ENCODE peak calls at places on chromosomes 12 and 14, in six cellular contexts. J, Z, M, N, H and S are unnamed samples.

GRCh38 chr14:76257842-76258397 is 106.2 kb downstream of the GPATCH2L start:
- DNase-seq in J (no peak), Z (no peak), M (no peak), N (no peak), H (no peak), S (no peak)

GRCh38 chr12:109192358-109192757 is 76.0 kb downstream of the ACACB start:
- DNase-seq in J (no peak), Z (no peak), M (peak), N (no peak), H (no peak), S (no peak)

GRCh38 chr14:56333361-56334279 is 215.4 kb downstream of the PELI2 start:
- DNase-seq in J (no peak), Z (no peak), M (peak), N (no peak), H (no peak), S (no peak)

GRCh38 chr12:67827820-67828383 is 161.3 kb upstream of the IFNG-AS1 start:
- DNase-seq in J (no peak), Z (no peak), M (peak), N (no peak), H (peak), S (peak)

GRCh38 chr12:127509066-127509778 is 757.7 kb upstream of the TMEM132C start:
- DNase-seq in J (no peak), Z (no peak), M (no peak), N (no peak), H (no peak), S (no peak)

GRCh38 chr12:4164591-4165558 is 108.7 kb upstream of the CCND2 start:
- DNase-seq in J (peak), Z (peak), M (no peak), N (no peak), H (no peak), S (peak)

GRCh38 chr12:47837190-47838171 is 17.8 kb upstream of the HDAC7 start:
- DNase-seq in J (peak), Z (peak), M (peak), N (no peak), H (no peak), S (peak)

GRCh38 chr12:50291377-50291776 is 8.1 kb upstream of the LIMA1 start:
- DNase-seq in J (no peak), Z (no peak), M (no peak), N (no peak), H (no peak), S (no peak)

GRCh38 chr12:94266796-94267529 is 118.6 kb downstream of the PLXNC1 start:
- DNase-seq in J (no peak), Z (no peak), M (no peak), N (peak), H (no peak), S (no peak)

GRCh38 chr14:75123991-75124390 is 2.9 kb downstream of the NEK9 start:
- DNase-seq in J (no peak), Z (no peak), M (peak), N (no peak), H (no peak), S (no peak)

GRCh38 chr12:84913151-84913550 is 552 bp upstream of the SLC6A15 start:
- DNase-seq in J (no peak), Z (peak), M (no peak), N (no peak), H (no peak), S (no peak)

GRCh38 chr14:95353007-95353406 is 33.3 kb upstream of the CLMN start:
- DNase-seq in J (no peak), Z (no peak), M (no peak), N (no peak), H (no peak), S (no peak)

GRCh38 chr12:95591731-95592130 is 40.5 kb upstream of the USP44 start:
- DNase-seq in J (no peak), Z (no peak), M (no peak), N (no peak), H (no peak), S (no peak)

GRCh38 chr12:110279976-110280783 is 867 bp upstream of the ATP2A2 start:
- DNase-seq in J (peak), Z (no peak), M (peak), N (peak), H (no peak), S (peak)

GRCh38 chr12:468671-469389 is 9.1 kb downstream of the B4GALNT3 start:
- DNase-seq in J (no peak), Z (no peak), M (no peak), N (no peak), H (no peak), S (no peak)

GRCh38 chr12:87305481-87305880 is 723.7 kb downstream of the C12orf50 start:
- DNase-seq in J (no peak), Z (no peak), M (no peak), N (no peak), H (no peak), S (no peak)

GRCh38 chr12:47772738-47773061 is 338 bp upstream of the SLC48A1 start:
- DNase-seq in J (no peak), Z (no peak), M (no peak), N (no peak), H (no peak), S (no peak)

GRCh38 chr12:47276253-47277070 is 196.7 kb upstream of the AMIGO2 start:
- DNase-seq in J (peak), Z (no peak), M (peak), N (peak), H (peak), S (peak)

GRCh38 chr12:75974323-75975273 is 57.0 kb downstream of the PHLDA1 start:
- DNase-seq in J (no peak), Z (no peak), M (no peak), N (no peak), H (no peak), S (no peak)

GRCh38 chr14:94355191-94355794 is 32.2 kb upstream of the SERPINA6 start:
- DNase-seq in J (no peak), Z (peak), M (peak), N (no peak), H (no peak), S (peak)

GRCh38 chr12:63955831-63956685 is 111.6 kb downstream of the SRGAP1 start:
- DNase-seq in J (no peak), Z (no peak), M (no peak), N (peak), H (no peak), S (no peak)

GRCh38 chr12:14280921-14281320 is 84.6 kb upstream of the ATF7IP start:
- DNase-seq in J (no peak), Z (no peak), M (no peak), N (no peak), H (peak), S (no peak)

GRCh38 chr12:66956300-66956699 is 277.4 kb upstream of the GRIP1 start:
- DNase-seq in J (no peak), Z (no peak), M (no peak), N (no peak), H (no peak), S (no peak)

GRCh38 chr12:7102582-7102981 is 6.4 kb downstream of the C1RL start:
- DNase-seq in J (no peak), Z (no peak), M (no peak), N (no peak), H (no peak), S (no peak)

GRCh38 chr14:58465425-58465824 is 37.9 kb downstream of the KIAA0586 start:
- DNase-seq in J (no peak), Z (no peak), M (peak), N (no peak), H (no peak), S (no peak)

GRCh38 chr12:32918890-32919791 is 22.6 kb upstream of the PKP2 start:
- DNase-seq in J (no peak), Z (peak), M (no peak), N (no peak), H (no peak), S (peak)

GRCh38 chr12:92234533-92234932 is 88.9 kb upstream of the BTG1 start:
- DNase-seq in J (no peak), Z (no peak), M (no peak), N (no peak), H (no peak), S (no peak)

GRCh38 chr12:92987362-92987761 is 58.3 kb upstream of the EEA1 start:
- DNase-seq in J (no peak), Z (peak), M (peak), N (peak), H (peak), S (no peak)

GRCh38 chr12:66587912-66588311 is 91.0 kb downstream of the GRIP1 start:
- DNase-seq in J (no peak), Z (no peak), M (no peak), N (no peak), H (no peak), S (no peak)

GRCh38 chr14:31261859-31262739 is 54.5 kb upstream of the HECTD1 start:
- DNase-seq in J (no peak), Z (no peak), M (peak), N (peak), H (no peak), S (no peak)

GRCh38 chr12:28869197-28869596 is 279.9 kb upstream of the FAR2 start:
- DNase-seq in J (no peak), Z (no peak), M (no peak), N (no peak), H (no peak), S (no peak)

GRCh38 chr12:90333939-90334338 is 621.0 kb downstream of the CCER1 start:
- DNase-seq in J (no peak), Z (no peak), M (no peak), N (no peak), H (no peak), S (no peak)

GRCh38 chr12:81222841-81223595 is 145.1 kb downstream of the ACSS3 start:
- DNase-seq in J (no peak), Z (no peak), M (no peak), N (no peak), H (no peak), S (no peak)

GRCh38 chr12:57604454-57605307 is at the start of gene DTX3:
- DNase-seq in J (peak), Z (peak), M (peak), N (no peak), H (no peak), S (peak)

GRCh38 chr12:5085896-5086295 is 42.2 kb downstream of the KCNA5 start:
- DNase-seq in J (no peak), Z (no peak), M (no peak), N (no peak), H (no peak), S (no peak)

DNA sequence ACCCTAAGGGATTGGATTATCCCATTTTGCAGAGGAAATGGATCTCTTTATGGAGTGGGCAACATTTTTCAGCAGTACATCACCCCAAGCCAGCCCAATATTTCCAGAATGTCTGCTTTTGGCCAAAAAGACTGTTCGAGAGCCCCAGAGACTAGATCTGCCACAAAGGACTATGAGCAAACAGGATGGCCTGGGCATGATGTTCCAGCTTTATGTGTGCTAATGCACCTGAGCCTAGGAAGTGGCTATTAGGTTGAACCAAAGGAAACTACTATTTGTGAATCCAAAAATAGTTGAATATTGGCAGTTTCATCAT is 14.8 kb upstream of the PNMA1 start:
- DNase-seq in J (no peak), Z (no peak), M (no peak), N (no peak), H (no peak), S (no peak)
- TF ChIP-seq CTCF in J (no peak), Z (no peak), M (no peak), N (no peak), H (no peak), S (no peak)

GRCh38 chr12:54376596-54377468 is 7.7 kb downstream of the ZNF385A start:
- DNase-seq in J (no peak), Z (no peak), M (no peak), N (peak), H (no peak), S (no peak)
- TF ChIP-seq CTCF in J (no peak), Z (no peak), M (no peak), N (no peak), H (no peak), S (no peak)

GRCh38 chr14:101843038-101843437 is 81.5 kb downstream of the PPP2R5C start:
- DNase-seq in J (no peak), Z (no peak), M (no peak), N (no peak), H (no peak), S (no peak)

GRCh38 chr14:101844219-101844618 is 82.7 kb downstream of the PPP2R5C start:
- DNase-seq in J (no peak), Z (no peak), M (no peak), N (no peak), H (no peak), S (no peak)

GRCh38 chr14:101845496-101845895 is 84.0 kb downstream of the PPP2R5C start:
- DNase-seq in J (no peak), Z (no peak), M (no peak), N (no peak), H (no peak), S (no peak)

GRCh38 chr14:101844752-101845151 is 83.2 kb downstream of the PPP2R5C start:
- DNase-seq in J (no peak), Z (no peak), M (no peak), N (no peak), H (no peak), S (no peak)

GRCh38 chr14:101843665-101844064 is 82.2 kb downstream of the PPP2R5C start:
- DNase-seq in J (peak), Z (no peak), M (peak), N (no peak), H (no peak), S (peak)
- TF ChIP-seq CTCF in J (peak), Z (no peak), M (no peak), N (no peak), H (peak), S (peak)

GRCh38 chr12:34257093-34257492 is 234.8 kb downstream of the ALG10 start:
- DNase-seq in J (no peak), Z (no peak), M (no peak), N (no peak), H (no peak), S (no peak)
- TF ChIP-seq CTCF in J (no peak), Z (no peak), M (no peak), N (no peak), H (no peak), S (no peak)

GRCh38 chr12:122895757-122896636 is at the start of gene VPS37B:
- DNase-seq in J (peak), Z (peak), M (peak), N (peak), H (no peak), S (peak)
- TF ChIP-seq CTCF in J (no peak), Z (no peak), M (no peak), N (no peak), H (no peak), S (no peak)

GRCh38 chr12:104971276-104971675 is 13.2 kb upstream of the SLC41A2 start:
- DNase-seq in J (no peak), Z (no peak), M (no peak), N (no peak), H (no peak), S (no peak)

GRCh38 chr12:104975621-104976343 is 10.3 kb upstream of the NOPCHAP1 start:
- DNase-seq in J (no peak), Z (no peak), M (no peak), N (no peak), H (no peak), S (no peak)

GRCh38 chr12:104973250-104973649 is 12.9 kb upstream of the NOPCHAP1 start:
- DNase-seq in J (no peak), Z (no peak), M (no peak), N (no peak), H (no peak), S (no peak)

GRCh38 chr12:104974626-104975290 is 11.4 kb upstream of the NOPCHAP1 start:
- DNase-seq in J (no peak), Z (no peak), M (no peak), N (peak), H (peak), S (peak)

GRCh38 chr12:104976703-104977102 is 9.4 kb upstream of the NOPCHAP1 start:
- DNase-seq in J (no peak), Z (no peak), M (no peak), N (no peak), H (no peak), S (no peak)
- TF ChIP-seq CTCF in J (no peak), Z (no peak), M (no peak), N (no peak), H (no peak), S (no peak)

GRCh38 chr14:34059925-34060746 is 109.3 kb upstream of the EGLN3 start:
- DNase-seq in J (peak), Z (peak), M (peak), N (peak), H (no peak), S (peak)
- TF ChIP-seq CTCF in J (no peak), Z (no peak), M (no peak), N (no peak), H (no peak), S (peak)